ENCODE peak calls at places on chromosomes 11 and 22, in five cellular contexts. D, M, W, P and L are unnamed samples.

GRCh38 chr11:131975624-131976420 is 605.4 kb downstream of the NTM start:
- DNase-seq in D (no peak), M (no peak), W (no peak), P (no peak), L (no peak)

GRCh38 chr11:2301631-2302272 is at the start of the genes C11orf21 and TSPAN32:
- DNase-seq in D (peak), M (no peak), W (no peak), P (no peak), L (no peak)

GRCh38 chr11:6742260-6742659 is 29.5 kb downstream of the OR2AG2 start:
- DNase-seq in D (no peak), M (no peak), W (no peak), P (no peak), L (no peak)

GRCh38 chr11:35223429-35223828 is 84.5 kb downstream of the CD44 start:
- DNase-seq in D (no peak), M (peak), W (no peak), P (peak), L (peak)

GRCh38 chr22:44261164-44261860 is 51.4 kb downstream of the SHISAL1 start:
- DNase-seq in D (no peak), M (no peak), W (no peak), P (no peak), L (no peak)

GRCh38 chr11:19633276-19633675 is 79.4 kb upstream of the NAV2 start:
- DNase-seq in D (no peak), M (no peak), W (no peak), P (peak), L (no peak)

GRCh38 chr11:114359342-114359741 is 41.0 kb downstream of the C11orf71 start:
- DNase-seq in D (no peak), M (no peak), W (no peak), P (no peak), L (no peak)

GRCh38 chr11:15471709-15472404 is 357.1 kb downstream of the INSC start:
- DNase-seq in D (no peak), M (no peak), W (no peak), P (no peak), L (no peak)

GRCh38 chr11:76576166-76576565 is 94.4 kb downstream of the LRRC32 start:
- DNase-seq in D (no peak), M (no peak), W (no peak), P (no peak), L (no peak)